ENCODE peak calls at places on chromosomes 12 and 14, in nine cellular contexts. F is NT2/D1; H is GM10248; K is activated CD4-positive, alpha-beta T cell treated with anti-CD3 and anti-CD28 coated beads for 48 hours; L is kidney glomerular epithelial cell; U is activated CD8-positive, alpha-beta T cell treated with anti-CD3 and anti-CD28 coated beads, Interleukin-2, amount 10 ng/mL, durations not matched to agents 7 days and 5 days; A is thoracic aorta; J is ureter; T is frontal cortex. Q is an unnamed sample.

GRCh38 chr12:92493816-92494215 is 209.0 kb upstream of the PLEKHG7 start:
- DNase-seq in U (no peak), H (peak; percentile 28), J (no peak), F (no peak), L (no peak), T (no peak), K (no peak), A (no peak), Q (no peak)

GRCh38 chr14:87916103-87916885 is 76.7 kb downstream of the GALC start:
- DNase-seq in L (no peak), H (no peak), J (no peak), U (no peak), K (no peak), A (no peak), F (no peak), T (no peak), Q (no peak)

GRCh38 chr14:59407246-59407615 is 57.9 kb downstream of the GPR135 start:
- DNase-seq in F (no peak), U (no peak), L (no peak), T (no peak), A (no peak), J (no peak), H (no peak), K (no peak), Q (no peak)

GRCh38 chr14:62103497-62103896 is 341.3 kb downstream of the SNAPC1 start:
- DNase-seq in J (no peak), U (no peak), A (no peak), T (no peak), F (no peak), H (no peak), K (no peak), L (no peak), Q (no peak)

GRCh38 chr12:97556201-97556824 is 93.7 kb downstream of the RMST start:
- DNase-seq in A (no peak), T (no peak), L (peak; percentile 91), K (no peak), U (no peak), H (no peak), F (no peak), J (no peak), Q (no peak)

GRCh38 chr12:13205809-13206559 is 9.5 kb downstream of the EMP1 start:
- DNase-seq in T (no peak), U (no peak), H (no peak), J (no peak), F (no peak), K (peak; percentile 57), A (no peak), L (peak; percentile 86), Q (no peak)

GRCh38 chr12:98803468-98804209 is 158.5 kb downstream of the APAF1 start:
- DNase-seq in J (no peak), A (no peak), F (no peak), H (no peak), K (no peak), L (no peak), T (no peak), U (no peak), Q (no peak)

GRCh38 chr14:20427231-20428009 is 8.5 kb downstream of the KLHL33 start:
- DNase-seq in F (no peak), U (peak; percentile 48), A (no peak), H (peak; percentile 73), T (no peak), K (no peak), L (peak; percentile 66), J (no peak), Q (no peak)

GRCh38 chr12:132761032-132761910 is at the start of gene ANKLE2:
- DNase-seq in H (peak; percentile 81), U (peak; percentile 83), J (no peak), A (no peak), T (peak; percentile 77), L (no peak), F (no peak), K (peak; percentile 83), Q (peak; percentile 41)

GRCh38 chr14:40122978-40123648 is 690.9 kb upstream of the FBXO33 start:
- DNase-seq in A (no peak), K (no peak), L (peak; percentile 44), F (no peak), H (no peak), T (no peak), U (no peak), J (no peak), Q (no peak)

GRCh38 chr14:67170706-67171105 is 18.5 kb upstream of the GARIN2 start:
- DNase-seq in J (no peak), U (no peak), F (no peak), K (no peak), T (no peak), L (no peak), H (no peak), A (no peak), Q (no peak)

GRCh38 chr12:131120831-131121271 is 167.1 kb downstream of the ADGRD1 start:
- DNase-seq in U (no peak), F (no peak), L (no peak), T (no peak), A (no peak), K (no peak), J (no peak), H (no peak), Q (no peak)

GRCh38 chr12:22215467-22216253 is 118.8 kb downstream of the ST8SIA1 start:
- DNase-seq in H (no peak), K (no peak), A (no peak), F (no peak), T (no peak), L (no peak), U (no peak), J (no peak), Q (no peak)

GRCh38 chr12:15852383-15852782 is 29.8 kb upstream of the STRAP start:
- DNase-seq in H (no peak), K (no peak), U (no peak), J (no peak), L (no peak), T (no peak), A (no peak), F (no peak), Q (no peak)

GRCh38 chr12:11649413-11650278 is at the start of gene ETV6:
- DNase-seq in L (peak; percentile 75), J (peak; percentile 61), A (peak; percentile 45), T (peak; percentile 74), K (peak; percentile 87), F (peak; percentile 68), U (peak; percentile 77), H (peak; percentile 86), Q (peak; percentile 24)

GRCh38 chr12:126447346-126447745 is 1382.1 kb downstream of the AACS start:
- DNase-seq in K (no peak), A (no peak), H (no peak), F (no peak), U (no peak), L (no peak), T (no peak), J (no peak), Q (no peak)

GRCh38 chr12:6285063-6285477 is 25.4 kb upstream of the PLEKHG6 start:
- DNase-seq in K (peak; percentile 65), T (peak; percentile 84), H (peak; percentile 84), U (peak; percentile 71), J (peak; percentile 72), A (no peak), F (peak; percentile 92), L (peak; percentile 77), Q (peak; percentile 94)

GRCh38 chr12:58346032-58346632 is 404.8 kb downstream of the ATP23 start:
- DNase-seq in K (no peak), T (peak; percentile 23), H (peak; percentile 25), A (no peak), J (no peak), F (no peak), U (no peak), L (peak; percentile 63), Q (no peak)

GRCh38 chr14:61584258-61584657 is 111.1 kb upstream of the HIF1A start:
- DNase-seq in T (no peak), A (no peak), K (no peak), J (no peak), U (no peak), F (no peak), L (no peak), H (no peak), Q (no peak)

GRCh38 chr14:68140111-68140741 is 320.6 kb downstream of the RAD51B start:
- DNase-seq in K (no peak), A (no peak), L (peak; percentile 98), U (no peak), F (peak; percentile 16), H (no peak), J (peak; percentile 65), T (no peak), Q (no peak)

GRCh38 chr12:82329508-82329907 is 28.7 kb downstream of the CCDC59 start:
- DNase-seq in F (no peak), U (no peak), A (no peak), L (no peak), H (no peak), K (no peak), J (no peak), T (no peak), Q (no peak)

GRCh38 chr12:31440134-31440533 is 114.2 kb upstream of the SINHCAF start:
- DNase-seq in H (no peak), K (no peak), J (no peak), F (no peak), L (no peak), U (no peak), A (no peak), T (no peak), Q (no peak)

GRCh38 chr12:50517456-50518048 is 12.8 kb downstream of the DIP2B start:
- DNase-seq in F (no peak), T (no peak), J (no peak), K (no peak), L (peak; percentile 31), H (peak; percentile 68), U (no peak), A (no peak), Q (no peak)

GRCh38 chr14:79009286-79009685 is 839.1 kb downstream of the NRXN3 start:
- DNase-seq in F (no peak), L (no peak), T (no peak), U (no peak), H (no peak), K (no peak), A (no peak), J (no peak), Q (no peak)

GRCh38 chr14:77099425-77100167 is 1.5 kb downstream of the CIPC start:
- DNase-seq in K (no peak), T (no peak), J (no peak), H (no peak), U (no peak), F (no peak), L (no peak), A (no peak), Q (no peak)

GRCh38 chr12:19757317-19757877 is 318.1 kb downstream of the AEBP2 start:
- DNase-seq in U (no peak), K (no peak), T (no peak), L (peak; percentile 40), F (peak; percentile 51), J (no peak), H (no peak), A (no peak), Q (no peak)

GRCh38 chr14:101009531-101009930 is 106.0 kb upstream of the RTL1 start:
- DNase-seq in K (no peak), F (no peak), J (no peak), L (no peak), T (no peak), A (no peak), U (no peak), H (no peak), Q (no peak)

GRCh38 chr12:30964896-30965612 is 38.5 kb downstream of the TSPAN11 start:
- DNase-seq in F (no peak), U (no peak), L (no peak), J (no peak), A (no peak), H (no peak), T (no peak), K (no peak), Q (no peak)

GRCh38 chr14:76589246-76589645 is 172.0 kb upstream of the VASH1 start:
- DNase-seq in K (no peak), T (no peak), L (no peak), U (no peak), A (no peak), H (no peak), J (no peak), F (no peak), Q (no peak)

GRCh38 chr14:73753887-73754880 is 40.0 kb upstream of the PNMA1 start:
- DNase-seq in J (no peak), T (no peak), H (peak; percentile 73), L (no peak), U (peak; percentile 73), F (no peak), A (no peak), K (peak; percentile 73), Q (no peak)

GRCh38 chr12:64826234-64826633 is 1.8 kb downstream of the TBC1D30 start:
- DNase-seq in L (no peak), U (peak; percentile 72), T (peak; percentile 22), J (peak; percentile 52), K (peak; percentile 76), F (peak; percentile 63), A (no peak), H (peak; percentile 50), Q (no peak)